ENCODE peak calls at places on chromosome 3, in nine cellular contexts. F, C, P, T, Z, U, M, R and W are unnamed samples.

GRCh38 chr3:58073315-58074125 is 65.3 kb downstream of the FLNB start:
- DNase-seq in C (no peak), M (no peak), T (no peak), F (no peak), Z (peak; percentile 77), R (peak; percentile 72), U (no peak), P (no peak), W (no peak)

GRCh38 chr3:23984934-23985333 is 39.8 kb downstream of the NR1D2 start:
- DNase-seq in P (no peak), F (no peak), M (no peak), T (no peak), R (no peak), C (no peak), Z (no peak), U (no peak), W (no peak)

GRCh38 chr3:9416139-9416780 is 18.8 kb downstream of the SETD5 start:
- DNase-seq in U (no peak), R (no peak), M (no peak), P (no peak), F (no peak), T (no peak), C (no peak), Z (peak; percentile 71), W (no peak)

GRCh38 chr3:187678869-187679268 is 8.7 kb upstream of the SST start:
- DNase-seq in U (peak; percentile 75), F (peak; percentile 69), R (peak; percentile 77), C (no peak), Z (peak; percentile 75), T (no peak), M (no peak), P (peak; percentile 82), W (peak; percentile 23)

GRCh38 chr3:69997486-69998307 is 1.8 kb upstream of the SAMMSON start:
- DNase-seq in C (no peak), F (no peak), U (no peak), M (no peak), P (peak; percentile 25), T (no peak), R (no peak), Z (no peak), W (no peak)

GRCh38 chr3:187319699-187320302 is 28.3 kb upstream of the MASP1 start:
- DNase-seq in C (peak; percentile 39), R (peak; percentile 83), P (peak; percentile 42), T (peak; percentile 26), F (peak; percentile 77), M (peak; percentile 34), Z (peak; percentile 80), U (peak; percentile 89), W (peak; percentile 34)

GRCh38 chr3:58260261-58260731 is 22.7 kb downstream of the ABHD6 start:
- DNase-seq in R (peak; percentile 89), U (no peak), M (no peak), F (peak; percentile 86), T (no peak), Z (peak; percentile 79), C (no peak), P (peak; percentile 24), W (no peak)

GRCh38 chr3:168047190-168047795 is 48.4 kb downstream of the GOLIM4 start:
- DNase-seq in R (peak; percentile 64), C (no peak), M (no peak), Z (peak; percentile 82), U (peak; percentile 86), P (peak; percentile 94), F (peak; percentile 64), T (no peak), W (peak; percentile 55)

GRCh38 chr3:24829011-24829581 is 334.4 kb upstream of the THRB start:
- DNase-seq in P (peak; percentile 75), F (no peak), U (peak; percentile 79), Z (no peak), C (no peak), M (no peak), T (no peak), R (peak; percentile 75), W (no peak)

GRCh38 chr3:133490468-133491351 is 82.8 kb upstream of the CDV3 start:
- DNase-seq in P (no peak), F (no peak), Z (no peak), U (no peak), R (no peak), C (peak; percentile 78), T (peak; percentile 51), M (peak; percentile 49), W (no peak)

GRCh38 chr3:152272771-152273242 is 4.1 kb downstream of the MBNL1 start:
- DNase-seq in P (peak; percentile 88), F (peak; percentile 74), R (peak; percentile 26), M (no peak), C (peak; percentile 33), T (no peak), Z (peak; percentile 96), U (no peak), W (peak; percentile 70)